ENCODE peak calls at places on chromosomes 4 and X, in nine cellular contexts. Z, Q, J, N, V, P, I, A and U are unnamed samples.

GRCh38 chr4:77174426-77174825 is 17.4 kb downstream of the CCNG2 start:
- DNase-seq in A (no peak), N (no peak), P (no peak), J (no peak), V (no peak), I (no peak), Q (no peak), Z (no peak), U (no peak)

GRCh38 chr4:30525662-30526061 is 194.5 kb upstream of the PCDH7 start:
- DNase-seq in Q (no peak), Z (no peak), I (no peak), N (no peak), V (no peak), A (no peak), J (no peak), P (no peak), U (no peak)

GRCh38 chr4:130760246-130760645 is 1664.3 kb downstream of the C4orf33 start:
- DNase-seq in I (no peak), A (no peak), N (no peak), Q (no peak), V (no peak), P (no peak), J (no peak), Z (no peak), U (no peak)

GRCh38 chr4:38805530-38806145 is 1.0 kb upstream of the TLR1 start:
- DNase-seq in A (peak), N (no peak), I (no peak), J (no peak), P (no peak), Z (no peak), V (peak), Q (no peak), U (peak)

GRCh38 chrX:2498781-2499302 is 1.9 kb downstream of the DHRSX start:
- DNase-seq in I (no peak), A (peak), V (no peak), Z (no peak), P (no peak), J (no peak), N (no peak), Q (no peak), U (peak)

GRCh38 chr4:29549308-29549707 is 1170.9 kb upstream of the PCDH7 start:
- DNase-seq in P (no peak), Q (no peak), Z (no peak), V (no peak), A (no peak), N (no peak), I (no peak), J (no peak), U (no peak)

GRCh38 chr4:24274401-24275035 is 309.8 kb downstream of the DHX15 start:
- DNase-seq in Q (no peak), I (no peak), N (no peak), V (no peak), P (no peak), A (peak), J (no peak), Z (no peak), U (no peak)

GRCh38 chr4:40256329-40256728 is 59.5 kb downstream of the RHOH start:
- DNase-seq in V (no peak), N (no peak), A (no peak), Z (no peak), J (no peak), P (peak), Q (no peak), I (no peak), U (no peak)

GRCh38 chrX:120795301-120795700 is 80.4 kb downstream of the CT47B1 start:
- DNase-seq in Q (no peak), Z (no peak), A (peak), P (no peak), I (no peak), J (no peak), N (no peak), V (no peak), U (no peak)

GRCh38 chrX:1476682-1477081 is 24.0 kb upstream of the ASMTL start:
- DNase-seq in A (no peak), P (no peak), N (no peak), J (no peak), Q (peak), Z (no peak), I (no peak), V (no peak), U (no peak)

GRCh38 chr4:153467154-153467896 is 1.2 kb downstream of the TMEM131L start:
- DNase-seq in V (peak), I (peak), J (no peak), A (no peak), P (peak), Q (peak), N (peak), Z (no peak), U (peak)

GRCh38 chrX:132584936-132585335 is 96.1 kb upstream of the MBNL3 start:
- DNase-seq in V (no peak), Q (no peak), P (no peak), I (no peak), A (no peak), Z (no peak), N (no peak), J (no peak), U (no peak)

GRCh38 chr4:75968084-75968483 is 22.7 kb downstream of the SDAD1 start:
- DNase-seq in I (no peak), A (no peak), P (no peak), N (no peak), V (no peak), Z (no peak), Q (no peak), J (no peak), U (no peak)

GRCh38 chrX:109049416-109049815 is 313.1 kb upstream of the IRS4 start:
- DNase-seq in N (no peak), I (no peak), J (no peak), Q (no peak), P (no peak), Z (no peak), V (no peak), A (no peak), U (no peak)

DNA sequence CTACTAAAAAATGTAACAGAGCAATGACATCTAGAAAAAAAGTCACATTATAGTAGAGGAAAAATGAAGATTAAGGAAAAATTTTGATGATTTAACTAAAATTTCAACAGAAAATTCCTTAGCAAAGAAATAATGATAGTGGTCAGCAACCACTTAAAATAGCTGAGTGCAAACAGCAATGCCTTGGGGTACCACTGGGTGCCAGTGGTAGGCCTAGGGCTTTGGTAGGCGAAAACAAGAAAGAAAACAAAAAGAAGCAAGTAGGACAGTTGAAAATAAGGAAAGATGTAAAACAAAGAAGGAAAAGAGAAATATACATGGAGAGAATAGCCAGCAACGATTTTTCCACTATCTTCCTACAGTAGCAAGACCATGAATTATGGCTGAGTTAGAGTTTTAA is 313.5 kb upstream of the IRS4 start:
- DNase-seq in P (no peak), N (peak), J (no peak), I (no peak), V (no peak), Z (no peak), Q (no peak), A (peak), U (no peak)
- TF ChIP-seq CTCF in P (peak), N (no peak), J (peak), I (no peak), V (no peak), Z (no peak), Q (no peak), A (peak), U (no peak)

GRCh38 chrX:48460031-48460430 is 10.0 kb downstream of the SLC38A5 start:
- DNase-seq in P (no peak), Z (no peak), Q (no peak), I (no peak), V (no peak), A (no peak), J (no peak), N (no peak), U (no peak)
- TF ChIP-seq CTCF in P (no peak), Z (no peak), Q (no peak), I (no peak), V (no peak), A (no peak), J (no peak), N (no peak), U (no peak)

GRCh38 chr4:85544751-85545150 is 69.8 kb downstream of the ARHGAP24 start:
- DNase-seq in N (no peak), I (no peak), J (peak), P (no peak), V (no peak), A (no peak), Q (no peak), Z (no peak), U (no peak)

GRCh38 chr4:85543832-85544231 is 68.9 kb downstream of the ARHGAP24 start:
- DNase-seq in A (peak), I (no peak), Z (no peak), N (no peak), J (peak), Q (no peak), P (no peak), V (no peak), U (no peak)

GRCh38 chr4:85548841-85549240 is 73.9 kb downstream of the ARHGAP24 start:
- DNase-seq in A (peak), Z (no peak), I (no peak), J (no peak), N (no peak), V (no peak), Q (no peak), P (no peak), U (no peak)

DNA sequence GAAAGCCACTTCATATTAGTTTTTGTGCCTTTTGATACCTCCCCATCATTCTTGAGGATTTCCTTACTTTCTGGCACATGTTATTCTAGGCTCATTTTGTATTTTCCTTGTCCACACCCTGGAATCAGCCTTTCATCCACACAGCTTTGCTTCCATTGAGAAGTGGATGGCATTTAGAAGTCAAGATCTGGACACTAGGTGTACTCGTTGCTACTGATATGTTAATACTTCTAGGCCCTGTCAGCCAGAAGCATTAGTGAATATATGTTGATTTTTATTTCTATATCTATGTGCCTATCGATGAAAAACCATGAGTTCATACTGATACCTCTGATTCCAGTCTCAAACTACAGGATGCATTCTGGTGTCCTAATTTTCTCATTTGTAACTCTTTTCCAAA is 73.2 kb downstream of the ARHGAP24 start:
- DNase-seq in I (no peak), Z (no peak), A (peak), P (no peak), N (no peak), V (no peak), J (no peak), Q (no peak), U (no peak)
- TF ChIP-seq CTCF in I (no peak), Z (no peak), A (no peak), P (peak), N (no peak), V (no peak), J (no peak), Q (no peak), U (no peak)

GRCh38 chr4:85233516-85233915 is 241.4 kb upstream of the ARHGAP24 start:
- DNase-seq in Q (no peak), J (no peak), I (no peak), Z (no peak), P (no peak), V (no peak), A (no peak), N (no peak), U (no peak)

GRCh38 chr4:85222561-85222960 is 252.4 kb upstream of the ARHGAP24 start:
- DNase-seq in N (no peak), I (no peak), Q (no peak), Z (no peak), V (no peak), A (no peak), P (peak), J (no peak), U (no peak)

GRCh38 chr4:85228264-85228663 is 246.7 kb upstream of the ARHGAP24 start:
- DNase-seq in I (no peak), J (no peak), Z (no peak), N (no peak), V (no peak), A (peak), Q (no peak), P (no peak), U (no peak)
- TF ChIP-seq CTCF in I (no peak), J (no peak), Z (no peak), N (no peak), V (no peak), A (no peak), Q (no peak), P (no peak), U (no peak)